ENCODE peak calls at places on chromosomes 5 and 9, in seven cellular contexts. H is CD8-positive, alpha-beta T cell; D is stomach; M is Caco-2; T is spleen; K is right atrium auricular region; G is left lung. O is an unnamed sample. For H3K36me3, the result is how much of the 10 kb centered on the place peaks cover.

GRCh38 chr5:102965653-102966052 is 154.3 kb downstream of the GIN1 start:
- DNase-seq in D (no peak), K (no peak), G (no peak), T (no peak), M (no peak), H (no peak), O (no peak)

GRCh38 chr5:94901071-94901979 is 282.9 kb downstream of the SLF1 start:
- DNase-seq in K (no peak), M (no peak), T (no peak), D (no peak), G (no peak), H (no peak), O (peak)

GRCh38 chr5:143782588-143783386 is 29.2 kb upstream of the HMHB1 start:
- DNase-seq in D (no peak), K (no peak), H (no peak), G (no peak), M (no peak), T (no peak), O (no peak)

GRCh38 chr5:34062419-34062818 is 19.4 kb upstream of the C1QTNF3 start:
- DNase-seq in M (no peak), G (no peak), K (no peak), T (no peak), H (no peak), D (no peak), O (no peak)

GRCh38 chr9:36517131-36517530 is 55.6 kb upstream of the MELK start:
- DNase-seq in T (no peak), G (no peak), M (no peak), H (no peak), K (no peak), D (no peak), O (no peak)

GRCh38 chr5:32583582-32584232 is 1.6 kb upstream of the SUB1 start:
- DNase-seq in D (peak), T (no peak), M (no peak), G (no peak), K (no peak), H (no peak), O (peak)

GRCh38 chr9:91712811-91713210 is 237.2 kb downstream of the ROR2 start:
- DNase-seq in K (no peak), T (no peak), D (no peak), G (no peak), H (no peak), M (no peak), O (no peak)

GRCh38 chr5:150895431-150896428 is 9.1 kb downstream of the ZNF300 start:
- DNase-seq in G (no peak), D (no peak), K (no peak), H (no peak), M (no peak), T (no peak), O (no peak)

GRCh38 chr9:85377751-85378289 is 363.9 kb downstream of the AGTPBP1 start:
- DNase-seq in G (no peak), H (no peak), M (no peak), D (no peak), K (no peak), T (no peak), O (no peak)

GRCh38 chr9:87446527-87446926 is 51.1 kb upstream of the DAPK1 start:
- DNase-seq in T (no peak), H (no peak), D (no peak), G (no peak), K (no peak), M (no peak), O (no peak)

GRCh38 chr5:43312076-43312620 is 1.1 kb downstream of the HMGCS1 start:
- DNase-seq in H (no peak), M (no peak), T (no peak), D (no peak), K (no peak), G (no peak), O (no peak)

GRCh38 chr9:26983340-26983739 is 22.1 kb downstream of the LRRC19 start:
- DNase-seq in D (no peak), T (no peak), G (no peak), K (no peak), M (no peak), H (no peak), O (no peak)

GRCh38 chr5:172768573-172769323 is 2.2 kb downstream of the DUSP1 start:
- DNase-seq in T (peak), H (peak), G (no peak), M (no peak), D (peak), K (no peak), O (no peak)

GRCh38 chr5:83430130-83431010 is 41.2 kb upstream of the VCAN start:
- DNase-seq in G (no peak), M (peak), H (peak), T (peak), K (peak), D (peak), O (no peak)

GRCh38 chr5:38529955-38530644 is 26.3 kb downstream of the LIFR start:
- DNase-seq in M (no peak), K (no peak), H (no peak), T (no peak), G (no peak), D (no peak), O (no peak)

GRCh38 chr5:56190500-56190899 is 42.6 kb downstream of the ANKRD55 start:
- DNase-seq in D (peak), M (no peak), G (no peak), T (no peak), H (peak), K (no peak), O (no peak)

GRCh38 chr5:58215364-58215763 is 244.5 kb downstream of the PLK2 start:
- DNase-seq in M (no peak), T (no peak), K (no peak), D (no peak), H (no peak), G (no peak), O (no peak)

GRCh38 chr9:79461735-79462134 is 110.0 kb upstream of the TLE4 start:
- DNase-seq in T (no peak), D (no peak), G (no peak), M (no peak), K (no peak), H (no peak), O (no peak)

GRCh38 chr5:8306289-8306688 is 437.3 kb downstream of the MTRR start:
- DNase-seq in K (no peak), T (no peak), G (no peak), H (no peak), D (no peak), M (no peak), O (no peak)

GRCh38 chr5:167653645-167654106 is 637.8 kb upstream of the WWC1 start:
- DNase-seq in D (no peak), M (no peak), T (no peak), H (no peak), K (no peak), G (no peak), O (no peak)

DNA sequence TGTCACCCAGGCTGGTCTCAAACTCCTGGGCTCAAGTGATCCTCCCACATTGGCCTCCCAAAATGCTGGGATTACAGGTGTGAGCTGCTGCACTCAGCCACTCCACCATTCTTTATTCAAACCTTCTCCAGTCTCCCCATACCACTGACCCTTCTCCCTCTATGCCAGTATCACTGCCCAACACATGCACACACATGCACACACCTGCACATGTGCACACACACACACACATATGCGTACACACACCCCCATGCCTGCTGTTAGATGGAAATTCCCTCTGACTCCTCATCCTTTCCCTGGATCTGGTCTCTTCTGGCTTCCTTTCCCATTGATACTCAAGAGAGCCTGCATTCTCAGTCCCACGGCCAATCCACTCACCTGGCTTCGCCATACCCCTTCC is 170.0 kb downstream of the CRB2 start:
- DNase-seq in K (no peak), M (no peak), G (no peak), D (no peak), H (no peak), T (no peak), O (no peak)
- TF ChIP-seq CTCF in K (no peak), M (no peak), G (no peak), D (no peak), H (no peak), T (no peak), O (no peak)

GRCh38 chr9:129414377-129415021 is 206.4 kb downstream of the C9orf50 start:
- DNase-seq in H (peak), D (no peak), T (peak), G (peak), M (peak), K (peak), O (no peak)
- H3K4me3 ChIP-seq in H (peak), D (peak), T (peak), G (peak), M (peak), K (peak), O (no peak)

DNA sequence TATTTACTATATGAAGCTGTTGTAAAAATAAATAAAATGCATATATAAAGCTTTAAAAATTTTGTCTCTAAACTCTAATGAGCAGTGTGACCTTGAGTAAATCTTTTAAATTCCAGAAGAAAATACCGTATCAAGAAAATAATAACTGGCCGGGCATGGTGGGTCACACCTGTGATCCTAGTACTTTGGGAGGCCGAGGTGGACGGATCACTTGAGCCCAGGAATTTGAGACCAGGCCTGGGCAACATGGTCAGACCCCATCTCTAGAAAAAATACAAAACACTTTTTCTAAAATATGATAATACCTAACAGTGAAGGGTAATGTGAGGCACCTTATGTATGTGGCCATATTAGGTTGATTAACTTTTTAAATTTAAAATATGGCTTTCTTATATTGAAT is 8.5 kb downstream of the CPEB4 start:
- DNase-seq in T (no peak), K (no peak), G (no peak), M (no peak), D (no peak), H (no peak), O (no peak)
- H3K36me3 ChIP-seq in T (under half), K (under half), G (under half), M (under half), D (under half), H (under half), O (under half)

GRCh38 chr5:142141463-142141862 is 32.9 kb downstream of the NDFIP1 start:
- DNase-seq in T (no peak), M (no peak), K (no peak), H (no peak), G (no peak), D (no peak), O (no peak)
- TF ChIP-seq CTCF in T (no peak), M (no peak), K (no peak), H (no peak), G (no peak), D (no peak), O (peak)